ENCODE peak calls at places on chromosomes 5 and 9, in nine cellular contexts. B, Z, T, V, I, P, M, X and K are unnamed samples.

GRCh38 chr5:73823508-73823925 is 197.5 kb downstream of the ARHGEF28 start:
- DNase-seq in B (no peak), Z (no peak), T (no peak), V (no peak), I (no peak), P (no peak), M (no peak), X (no peak), K (no peak)

GRCh38 chr5:103393131-103393754 is 134.7 kb downstream of the MACIR start:
- DNase-seq in B (no peak), Z (no peak), T (no peak), V (peak; percentile 22), I (no peak), P (no peak), M (peak; percentile 84), X (no peak), K (no peak)

GRCh38 chr5:57209316-57210040 is 35.6 kb downstream of the GPBP1 start:
- DNase-seq in B (no peak), Z (no peak), T (no peak), V (peak; percentile 41), I (no peak), P (peak; percentile 77), M (peak; percentile 21), X (no peak), K (no peak)

GRCh38 chr5:141834331-141834730 is 43.9 kb downstream of the PCDH1 start:
- DNase-seq in B (no peak), Z (no peak), T (no peak), V (no peak), I (no peak), P (no peak), M (no peak), X (no peak), K (no peak)

GRCh38 chr9:34986541-34987047 is 3.0 kb upstream of the DNAJB5 start:
- DNase-seq in B (no peak), Z (peak; percentile 40), T (no peak), V (no peak), I (peak; percentile 79), P (peak; percentile 78), M (peak; percentile 94), X (no peak), K (peak; percentile 69)

GRCh38 chr5:136776022-136776927 is 410.9 kb upstream of the TRPC7 start:
- DNase-seq in B (no peak), Z (no peak), T (no peak), V (peak; percentile 83), I (no peak), P (peak; percentile 72), M (no peak), X (no peak), K (no peak)

GRCh38 chr5:139709587-139710369 is 61.6 kb downstream of the CXXC5 start:
- DNase-seq in B (no peak), Z (peak; percentile 24), T (no peak), V (peak; percentile 11), I (no peak), P (no peak), M (peak; percentile 83), X (no peak), K (no peak)

GRCh38 chr5:172731286-172732073 is 39.5 kb downstream of the DUSP1 start:
- DNase-seq in B (no peak), Z (no peak), T (no peak), V (no peak), I (no peak), P (peak; percentile 90), M (no peak), X (peak; percentile 86), K (no peak)

GRCh38 chr9:34171753-34172535 is 6.9 kb upstream of the UBAP1 start:
- DNase-seq in B (no peak), Z (no peak), T (no peak), V (no peak), I (peak; percentile 41), P (no peak), M (peak; percentile 94), X (no peak), K (peak; percentile 36)

GRCh38 chr5:57366744-57367143 is 115.9 kb downstream of the ACTBL2 start:
- DNase-seq in B (peak; percentile 73), Z (no peak), T (no peak), V (peak; percentile 30), I (no peak), P (peak; percentile 87), M (no peak), X (no peak), K (no peak)

GRCh38 chr5:2919310-2920018 is 168.0 kb upstream of the IRX2 start:
- DNase-seq in B (no peak), Z (no peak), T (no peak), V (no peak), I (no peak), P (no peak), M (no peak), X (no peak), K (no peak)

GRCh38 chr9:116910201-116910600 is 223.1 kb downstream of the TRIM32 start:
- DNase-seq in B (no peak), Z (no peak), T (no peak), V (no peak), I (no peak), P (no peak), M (no peak), X (no peak), K (no peak)

GRCh38 chr9:82302968-82303655 is 314.5 kb downstream of the SPATA31D1 start:
- DNase-seq in B (no peak), Z (no peak), T (no peak), V (no peak), I (no peak), P (peak; percentile 17), M (no peak), X (no peak), K (no peak)

GRCh38 chr9:79000218-79001002 is 571.4 kb upstream of the TLE4 start:
- DNase-seq in B (no peak), Z (no peak), T (no peak), V (no peak), I (no peak), P (no peak), M (no peak), X (no peak), K (no peak)

GRCh38 chr5:151051066-151051930 is 29.5 kb downstream of the TNIP1 start:
- DNase-seq in B (no peak), Z (peak; percentile 59), T (peak; percentile 55), V (peak; percentile 83), I (peak; percentile 72), P (peak; percentile 69), M (peak; percentile 88), X (peak; percentile 84), K (peak; percentile 16)